ENCODE peak calls at places on chromosomes 13 and 19, in nine cellular contexts. U is choroid plexus epithelial cell, F is mucosa of descending colon, N is left lung, Y is thoracic aorta, X is heart left ventricle, I is endothelial cell, W is cardiac fibroblast, L is lung. O is an unnamed sample.

GRCh38 chr13:32639502-32640105 is 53.4 kb downstream of the PDS5B start:
- DNase-seq in W (peak), I (peak), N (no peak), U (peak), F (peak), L (no peak), X (peak), Y (peak), O (no peak)

GRCh38 chr19:34962281-34962944 is 1.6 kb downstream of the ZNF792 start:
- DNase-seq in X (no peak), F (peak), W (peak), L (no peak), I (peak), Y (no peak), U (peak), N (no peak), O (no peak)

GRCh38 chr13:51370116-51370515 is 30.6 kb downstream of the SERPINE3 start:
- DNase-seq in W (peak), L (no peak), U (peak), F (no peak), I (no peak), X (no peak), Y (no peak), N (no peak), O (no peak)

GRCh38 chr13:100182894-100183490 is 94.1 kb downstream of the PCCA start:
- DNase-seq in F (no peak), N (no peak), Y (no peak), W (no peak), X (no peak), U (no peak), L (no peak), I (no peak), O (no peak)

GRCh38 chr13:31264146-31264545 is 64.4 kb downstream of the B3GLCT start:
- DNase-seq in N (no peak), X (no peak), U (no peak), Y (no peak), F (no peak), I (no peak), L (no peak), W (no peak), O (no peak)

GRCh38 chr19:6728346-6728745 is 7.9 kb upstream of the C3 start:
- DNase-seq in I (no peak), Y (no peak), X (peak), N (peak), W (no peak), F (no peak), U (no peak), L (no peak), O (no peak)

GRCh38 chr19:5193192-5193591 is 147.4 kb downstream of the PTPRS start:
- DNase-seq in L (no peak), N (no peak), X (no peak), F (no peak), W (no peak), I (no peak), U (no peak), Y (no peak), O (no peak)

GRCh38 chr13:41552031-41552430 is 94.7 kb downstream of the RGCC start:
- DNase-seq in X (no peak), F (no peak), W (no peak), L (no peak), N (no peak), I (no peak), U (no peak), Y (no peak), O (no peak)

GRCh38 chr19:47107953-47108746 is 5.4 kb downstream of the ZC3H4 start:
- DNase-seq in L (no peak), N (no peak), I (no peak), F (no peak), Y (no peak), U (peak), X (peak), W (peak), O (no peak)

GRCh38 chr13:97660488-97661086 is 226.6 kb downstream of the RAP2A start:
- DNase-seq in I (peak), W (peak), L (no peak), F (no peak), N (no peak), U (peak), X (no peak), Y (no peak), O (no peak)

GRCh38 chr19:10431254-10431942 is 11.1 kb downstream of the PDE4A start:
- DNase-seq in I (no peak), L (peak), Y (no peak), U (no peak), F (peak), N (no peak), W (no peak), X (peak), O (no peak)

GRCh38 chr13:69101841-69102240 is 1005.8 kb upstream of the ATXN8OS start:
- DNase-seq in X (no peak), N (no peak), U (no peak), Y (no peak), I (no peak), F (no peak), L (no peak), W (no peak), O (no peak)

GRCh38 chr13:72221276-72221962 is 354.4 kb upstream of the DACH1 start:
- DNase-seq in F (peak), U (peak), Y (no peak), W (peak), X (peak), L (no peak), I (peak), N (peak), O (no peak)

GRCh38 chr13:80824231-80824630 is 483.3 kb upstream of the SPRY2 start:
- DNase-seq in Y (no peak), I (no peak), N (no peak), U (peak), F (no peak), W (peak), X (no peak), L (no peak), O (no peak)

GRCh38 chr19:47161876-47162489 is 31.3 kb downstream of the SAE1 start:
- DNase-seq in I (no peak), Y (no peak), L (no peak), W (no peak), F (no peak), N (no peak), X (no peak), U (peak), O (no peak)

GRCh38 chr19:7550987-7551761 is 15.7 kb downstream of the PNPLA6 start:
- DNase-seq in Y (no peak), I (peak), X (peak), U (peak), W (peak), L (peak), N (peak), F (peak), O (no peak)

GRCh38 chr13:112712451-112712881 is 22.6 kb downstream of the ATP11A start:
- DNase-seq in N (peak), I (no peak), L (no peak), U (no peak), Y (no peak), F (no peak), W (no peak), X (peak), O (no peak)

GRCh38 chr13:73090116-73090811 is 31.5 kb downstream of the KLF5 start:
- DNase-seq in N (no peak), Y (no peak), F (peak), X (no peak), I (no peak), W (peak), L (peak), U (peak), O (peak)

GRCh38 chr13:101579291-101579802 is 126.9 kb downstream of the ITGBL1 start:
- DNase-seq in W (peak), L (no peak), Y (no peak), N (no peak), X (no peak), F (peak), I (no peak), U (peak), O (no peak)

DNA sequence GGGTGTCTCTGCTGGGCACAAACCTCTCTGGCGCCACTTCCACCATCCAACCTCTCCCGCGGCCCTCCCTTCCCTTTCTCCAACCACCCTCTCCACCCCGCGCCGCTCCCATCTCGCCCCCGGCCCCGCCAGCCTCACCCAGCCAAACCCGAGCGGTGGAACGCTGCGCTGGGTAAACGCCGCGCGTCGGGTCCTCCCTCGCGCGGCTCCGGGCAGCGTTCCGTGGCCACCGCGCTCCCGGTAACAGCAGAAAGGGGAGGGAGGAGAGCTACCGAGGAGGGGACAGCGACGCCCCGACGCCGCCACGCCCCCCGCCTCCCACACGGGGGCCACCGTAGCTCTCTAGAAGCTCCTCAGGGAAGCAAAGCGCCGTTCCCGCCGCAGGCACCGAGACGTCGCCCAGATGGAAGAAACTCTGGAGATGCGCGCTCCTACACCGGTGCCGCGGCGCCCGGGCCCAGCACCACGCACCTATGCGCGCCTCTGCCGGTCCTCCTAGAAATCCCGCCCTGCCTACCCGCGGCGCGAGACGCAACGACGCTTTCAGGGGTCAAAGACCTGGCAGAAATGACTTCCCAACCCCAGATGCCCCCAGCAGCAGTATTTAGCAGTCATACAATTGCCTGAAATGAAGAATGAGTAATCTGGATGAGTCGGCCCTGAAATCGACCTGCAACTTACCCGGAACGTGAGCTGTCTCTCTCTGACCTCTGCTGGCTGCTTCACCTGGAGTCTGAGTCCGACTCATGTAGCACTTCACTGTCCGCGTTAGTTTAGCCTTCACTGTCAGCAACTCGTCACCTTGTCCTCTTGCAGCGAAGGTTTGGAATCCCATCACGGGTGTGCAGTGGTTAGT is at the start of gene RUBCNL:
- DNase-seq in Y (no peak), N (peak), F (peak), W (no peak), X (peak), U (no peak), L (no peak), I (peak), O (peak)
- TF ChIP-seq CTCF in Y (no peak), N (no peak), F (no peak), W (no peak), X (no peak), U (no peak), L (no peak), I (no peak), O (no peak)

GRCh38 chr19:29410974-29411615 is 114.7 kb upstream of the VSTM2B start:
- DNase-seq in L (no peak), W (no peak), X (no peak), F (no peak), Y (no peak), N (peak), I (no peak), U (no peak), O (no peak)

GRCh38 chr19:29418106-29418684 is 107.6 kb upstream of the VSTM2B start:
- DNase-seq in I (no peak), N (peak), X (no peak), L (no peak), U (no peak), Y (no peak), W (no peak), F (no peak), O (no peak)

GRCh38 chr19:29413435-29413834 is 112.4 kb upstream of the VSTM2B start:
- DNase-seq in F (no peak), W (no peak), N (no peak), I (no peak), U (no peak), X (no peak), L (no peak), Y (no peak), O (no peak)

GRCh38 chr19:29417048-29417447 is 108.7 kb upstream of the VSTM2B start:
- DNase-seq in F (no peak), X (no peak), Y (no peak), L (no peak), N (no peak), I (no peak), U (no peak), W (no peak), O (no peak)

GRCh38 chr19:29415507-29415906 is 110.3 kb upstream of the VSTM2B start:
- DNase-seq in U (no peak), I (no peak), N (no peak), Y (no peak), L (no peak), W (no peak), X (no peak), F (no peak), O (no peak)
- TF ChIP-seq CTCF in U (no peak), I (no peak), N (no peak), Y (no peak), L (no peak), W (no peak), X (no peak), F (no peak), O (no peak)

GRCh38 chr19:50417138-50417849 is 1.4 kb upstream of the SPIB start:
- DNase-seq in L (no peak), U (no peak), X (no peak), N (no peak), W (no peak), Y (no peak), I (no peak), F (peak), O (no peak)
- TF ChIP-seq CTCF in L (no peak), U (no peak), X (no peak), N (no peak), W (no peak), Y (no peak), I (no peak), F (no peak), O (no peak)

GRCh38 chr19:49915271-49915670 is 13.7 kb upstream of the ATF5 start:
- DNase-seq in X (no peak), W (no peak), Y (no peak), F (no peak), U (no peak), L (no peak), I (no peak), N (no peak), O (no peak)
- TF ChIP-seq CTCF in X (no peak), W (peak), Y (no peak), F (no peak), U (peak), L (no peak), I (peak), N (no peak), O (peak)

DNA sequence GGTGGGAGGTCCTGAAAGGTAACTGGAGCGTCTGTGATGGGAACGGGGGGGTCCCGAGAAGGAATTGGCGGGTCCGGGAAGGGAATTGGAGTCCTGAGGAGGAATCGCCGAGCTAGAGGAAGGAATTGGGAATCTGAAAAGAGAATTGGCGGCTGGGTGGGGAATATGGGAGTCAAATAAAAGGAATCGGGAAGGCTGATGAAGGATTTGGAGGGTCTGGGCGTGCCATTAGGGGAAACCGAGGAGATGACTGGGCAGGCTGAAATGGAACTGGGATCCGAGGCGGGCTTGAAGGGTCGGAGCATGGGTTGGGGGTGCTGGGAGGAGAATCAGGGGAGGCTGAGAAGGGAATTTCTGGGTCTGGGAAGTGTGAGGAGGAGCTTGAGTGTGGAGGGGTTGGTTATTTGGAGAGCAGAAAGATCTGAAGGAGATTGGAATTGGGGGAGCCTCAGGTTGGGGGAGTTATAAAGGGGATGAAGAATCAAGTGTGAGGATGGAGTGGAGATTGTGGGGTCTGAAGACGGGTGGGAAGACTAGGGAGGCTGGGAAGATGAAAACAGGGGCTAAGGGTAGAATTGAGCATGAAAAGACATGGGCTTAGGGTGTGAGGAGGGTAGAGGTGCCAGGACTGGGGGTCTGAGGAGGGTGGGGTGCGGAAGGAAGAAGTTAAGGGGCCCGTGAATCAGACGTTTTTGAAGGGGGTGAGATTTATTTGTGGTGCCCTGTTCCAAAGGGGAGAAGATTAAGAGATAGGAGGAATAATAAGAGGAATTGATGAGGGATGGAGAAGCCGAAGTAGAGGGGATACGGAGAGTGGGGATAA is 728 bp downstream of the ACTN4 start:
- DNase-seq in U (no peak), X (no peak), F (peak), W (no peak), Y (no peak), N (no peak), L (no peak), I (no peak), O (no peak)
- TF ChIP-seq CTCF in U (no peak), X (no peak), F (no peak), W (no peak), Y (no peak), N (no peak), L (no peak), I (no peak), O (no peak)

DNA sequence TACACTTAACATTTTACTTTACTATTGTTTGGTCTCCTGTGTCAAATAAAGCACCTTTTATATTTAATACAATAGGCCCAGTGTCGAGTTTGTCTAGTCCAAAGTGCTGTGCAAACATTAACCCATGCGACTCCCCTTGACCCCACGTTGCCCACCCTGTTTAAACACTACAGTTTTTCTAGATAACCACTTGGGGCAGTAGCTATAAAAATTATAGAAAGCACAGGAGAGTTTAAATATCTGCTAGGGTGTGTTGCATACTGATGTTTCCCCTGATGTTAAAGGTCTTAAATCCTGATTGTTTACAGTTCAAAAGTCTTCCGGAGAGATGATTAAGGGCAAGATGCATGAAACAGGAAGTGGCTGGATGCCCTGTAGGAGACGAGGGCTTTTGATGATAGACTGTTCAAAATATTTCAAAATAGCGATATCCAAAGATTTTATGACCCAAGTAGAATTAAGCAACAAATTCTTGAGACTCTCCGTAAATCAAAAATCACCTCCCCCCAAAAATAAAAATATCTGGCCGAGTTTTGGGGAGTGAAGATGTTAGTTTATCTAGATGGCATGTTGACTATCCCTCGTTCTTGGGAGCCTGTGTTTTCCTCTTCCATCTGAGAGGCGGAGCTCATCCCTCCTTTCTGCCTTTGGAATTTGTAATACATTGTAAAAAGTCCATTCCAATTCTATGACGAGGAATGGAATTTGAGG is 167.1 kb downstream of the FGF9 start:
- DNase-seq in L (no peak), W (no peak), U (no peak), F (no peak), I (no peak), Y (no peak), N (no peak), X (no peak), O (no peak)
- TF ChIP-seq CTCF in L (no peak), W (no peak), U (no peak), F (no peak), I (no peak), Y (no peak), N (no peak), X (no peak), O (no peak)

DNA sequence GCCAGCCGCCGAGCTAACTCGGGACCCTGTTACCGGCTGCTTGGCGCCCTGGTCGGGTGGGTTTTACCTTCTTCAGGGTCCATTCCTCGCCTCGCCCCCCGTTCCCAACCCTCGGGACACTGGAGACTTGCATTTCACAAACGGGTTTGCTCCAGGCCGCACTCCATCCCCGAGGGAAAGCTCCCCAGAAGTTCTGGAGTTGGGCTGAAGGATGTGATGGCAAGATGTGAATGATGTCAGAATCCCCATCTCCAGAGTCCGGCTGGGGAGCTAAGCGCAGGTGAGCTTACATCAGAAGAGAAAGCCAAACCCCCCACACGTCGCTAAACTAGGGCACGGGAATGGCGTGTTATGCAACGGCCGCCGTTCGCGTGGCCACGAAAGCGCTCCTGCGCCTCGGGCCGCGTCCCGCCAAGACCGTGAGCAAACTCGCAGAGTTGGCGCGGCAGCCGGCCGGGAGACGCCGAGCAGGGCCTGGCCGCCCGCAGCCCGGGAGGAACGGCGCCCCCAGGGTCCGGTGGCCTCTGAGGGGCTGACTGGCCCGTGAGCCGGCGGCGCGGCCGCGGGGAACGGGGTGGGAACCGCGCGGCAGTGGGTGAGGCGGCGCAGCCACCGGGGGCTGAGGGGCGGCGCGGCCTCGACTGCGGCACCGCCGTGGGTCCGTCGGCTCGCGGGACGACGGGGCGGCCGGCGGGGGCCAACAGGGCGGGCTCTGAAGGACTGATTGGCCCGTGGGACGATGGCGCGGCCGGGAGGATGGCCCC is 1.1 kb downstream of the LATS2 start:
- DNase-seq in Y (no peak), W (peak), N (peak), U (peak), L (no peak), I (peak), X (peak), F (peak), O (no peak)
- TF ChIP-seq CTCF in Y (no peak), W (no peak), N (no peak), U (no peak), L (no peak), I (no peak), X (no peak), F (no peak), O (no peak)

O was measured in PC-9.